ENCODE peak calls at places on chromosomes 5 and 9, in seven cellular contexts. One of them, this sample, is unnamed.

GRCh38 chr5:98424681-98425454 is 348.6 kb upstream of the RGMB start:
- DNase-seq in neural progenitor cell: no peak
- DNase-seq in HFFc6: peak; percentile 12
- DNase-seq in endothelial cell: no peak
- DNase-seq in left ventricle myocardium inferior: no peak
- DNase-seq in lower lobe of right lung: no peak
- DNase-seq in CD4-positive, alpha-beta T cell: no peak
- DNase-seq in this sample: no peak

GRCh38 chr9:127122176-127123151 is at the start of gene ANGPTL2:
- DNase-seq in neural progenitor cell: peak; percentile 97
- DNase-seq in HFFc6: peak; percentile 80
- DNase-seq in endothelial cell: peak; percentile 59
- DNase-seq in left ventricle myocardium inferior: peak; percentile 92
- DNase-seq in lower lobe of right lung: peak; percentile 80
- DNase-seq in CD4-positive, alpha-beta T cell: no peak
- DNase-seq in this sample: peak; percentile 73

GRCh38 chr9:128431207-128431606 is 10.6 kb downstream of the CERCAM start:
- DNase-seq in neural progenitor cell: no peak
- DNase-seq in HFFc6: no peak
- DNase-seq in endothelial cell: no peak
- DNase-seq in left ventricle myocardium inferior: no peak
- DNase-seq in lower lobe of right lung: no peak
- DNase-seq in CD4-positive, alpha-beta T cell: no peak
- DNase-seq in this sample: no peak

GRCh38 chr5:175436403-175436802 is 7.6 kb downstream of the DRD1 start:
- DNase-seq in neural progenitor cell: no peak
- DNase-seq in HFFc6: no peak
- DNase-seq in endothelial cell: no peak
- DNase-seq in left ventricle myocardium inferior: no peak
- DNase-seq in lower lobe of right lung: no peak
- DNase-seq in CD4-positive, alpha-beta T cell: no peak
- DNase-seq in this sample: no peak

GRCh38 chr9:21030389-21031035 is 928 bp downstream of the HACD4 start:
- DNase-seq in neural progenitor cell: no peak
- DNase-seq in HFFc6: peak; percentile 78
- DNase-seq in endothelial cell: no peak
- DNase-seq in left ventricle myocardium inferior: no peak
- DNase-seq in lower lobe of right lung: no peak
- DNase-seq in CD4-positive, alpha-beta T cell: no peak
- DNase-seq in this sample: no peak

GRCh38 chr5:40277161-40277906 is 402.4 kb upstream of the PTGER4 start:
- DNase-seq in neural progenitor cell: no peak
- DNase-seq in HFFc6: no peak
- DNase-seq in endothelial cell: no peak
- DNase-seq in left ventricle myocardium inferior: no peak
- DNase-seq in lower lobe of right lung: no peak
- DNase-seq in CD4-positive, alpha-beta T cell: no peak
- DNase-seq in this sample: no peak

GRCh38 chr5:177131711-177132503 is 1.7 kb upstream of the NSD1 start:
- DNase-seq in neural progenitor cell: peak; percentile 35
- DNase-seq in HFFc6: no peak
- DNase-seq in endothelial cell: peak; percentile 24
- DNase-seq in left ventricle myocardium inferior: peak; percentile 26
- DNase-seq in lower lobe of right lung: peak; percentile 48
- DNase-seq in CD4-positive, alpha-beta T cell: no peak
- DNase-seq in this sample: no peak

GRCh38 chr9:80615964-80616363 is 1044.2 kb downstream of the TLE4 start:
- DNase-seq in neural progenitor cell: no peak
- DNase-seq in HFFc6: no peak
- DNase-seq in endothelial cell: no peak
- DNase-seq in left ventricle myocardium inferior: no peak
- DNase-seq in lower lobe of right lung: no peak
- DNase-seq in CD4-positive, alpha-beta T cell: no peak
- DNase-seq in this sample: no peak

GRCh38 chr5:117143381-117143780 is 568.8 kb upstream of the SEMA6A start:
- DNase-seq in neural progenitor cell: no peak
- DNase-seq in HFFc6: no peak
- DNase-seq in endothelial cell: no peak
- DNase-seq in left ventricle myocardium inferior: no peak
- DNase-seq in lower lobe of right lung: no peak
- DNase-seq in CD4-positive, alpha-beta T cell: no peak
- DNase-seq in this sample: no peak

GRCh38 chr5:144166696-144167095 is 3.8 kb downstream of the YIPF5 start:
- DNase-seq in neural progenitor cell: no peak
- DNase-seq in HFFc6: no peak
- DNase-seq in endothelial cell: no peak
- DNase-seq in left ventricle myocardium inferior: no peak
- DNase-seq in lower lobe of right lung: no peak
- DNase-seq in CD4-positive, alpha-beta T cell: no peak
- DNase-seq in this sample: no peak

GRCh38 chr9:107733530-107733907 is 243.9 kb upstream of the KLF4 start:
- DNase-seq in neural progenitor cell: no peak
- DNase-seq in HFFc6: no peak
- DNase-seq in endothelial cell: no peak
- DNase-seq in left ventricle myocardium inferior: peak; percentile 61
- DNase-seq in lower lobe of right lung: no peak
- DNase-seq in CD4-positive, alpha-beta T cell: no peak
- DNase-seq in this sample: no peak

GRCh38 chr5:103476776-103477175 is 85.8 kb downstream of the NUDT12 start:
- DNase-seq in neural progenitor cell: peak; percentile 19
- DNase-seq in HFFc6: no peak
- DNase-seq in endothelial cell: no peak
- DNase-seq in left ventricle myocardium inferior: no peak
- DNase-seq in lower lobe of right lung: no peak
- DNase-seq in CD4-positive, alpha-beta T cell: no peak
- DNase-seq in this sample: no peak

GRCh38 chr5:145587308-145588071 is 247.7 kb downstream of the PRELID2 start:
- DNase-seq in neural progenitor cell: no peak
- DNase-seq in HFFc6: peak; percentile 92
- DNase-seq in endothelial cell: no peak
- DNase-seq in left ventricle myocardium inferior: no peak
- DNase-seq in lower lobe of right lung: no peak
- DNase-seq in CD4-positive, alpha-beta T cell: no peak
- DNase-seq in this sample: no peak

DNA sequence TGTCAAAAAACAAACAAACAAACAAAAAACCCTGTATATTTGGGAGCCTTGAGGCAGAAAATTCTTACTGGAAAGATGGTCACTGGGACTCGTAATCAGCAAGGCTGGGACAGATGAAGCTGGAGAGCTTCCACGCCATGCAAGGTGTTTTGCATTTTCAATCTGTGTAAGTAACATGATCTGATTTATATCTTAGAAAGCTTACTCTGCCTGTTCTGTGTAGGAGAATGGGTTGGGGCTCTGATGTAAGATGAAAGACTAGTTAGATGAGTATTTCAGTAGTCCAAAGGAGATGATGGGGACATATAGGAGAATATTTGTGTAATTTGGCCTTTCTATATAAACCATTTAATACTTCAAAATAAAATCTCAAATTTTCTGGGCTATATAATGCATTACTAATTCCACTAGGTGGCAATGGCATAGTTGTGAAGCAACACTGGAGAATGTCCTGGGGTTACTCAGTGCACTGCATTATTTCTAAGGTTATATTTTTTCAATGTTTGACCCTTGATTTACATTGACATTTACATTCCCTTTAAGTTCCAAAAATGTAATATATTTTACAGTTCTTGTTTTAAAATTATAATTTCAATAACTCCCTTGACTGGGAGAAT is 21.9 kb upstream of the FSD1L start:
- DNase-seq in neural progenitor cell: no peak
- DNase-seq in HFFc6: peak; percentile 38
- DNase-seq in endothelial cell: no peak
- DNase-seq in left ventricle myocardium inferior: no peak
- DNase-seq in lower lobe of right lung: no peak
- DNase-seq in CD4-positive, alpha-beta T cell: no peak
- DNase-seq in this sample: no peak
- TF ChIP-seq CTCF in neural progenitor cell: peak; percentile 45
- TF ChIP-seq CTCF in HFFc6: peak; percentile 82
- TF ChIP-seq CTCF in endothelial cell: peak; percentile 51
- TF ChIP-seq CTCF in left ventricle myocardium inferior: peak; percentile 64
- TF ChIP-seq CTCF in lower lobe of right lung: peak; percentile 38
- TF ChIP-seq CTCF in CD4-positive, alpha-beta T cell: peak; percentile 36
- TF ChIP-seq CTCF in this sample: no peak

DNA sequence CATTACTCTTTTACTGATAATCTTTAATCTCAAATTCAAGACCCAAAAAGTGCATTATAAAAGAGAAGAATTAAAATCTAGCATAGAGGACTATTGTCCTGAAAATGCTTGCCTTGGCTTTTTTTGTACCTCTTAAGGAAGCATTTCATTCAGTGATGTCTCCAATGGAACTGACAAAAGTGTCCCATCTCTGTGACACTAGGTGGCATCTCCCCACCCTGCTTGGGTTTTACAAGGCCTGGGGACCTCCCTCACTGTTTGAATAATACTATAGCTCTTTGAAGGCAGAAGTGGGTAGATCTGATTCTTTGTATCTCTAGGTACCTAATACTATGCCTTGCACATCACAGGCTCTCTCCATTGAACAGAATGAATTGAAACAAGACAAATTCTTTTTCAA is 180.6 kb downstream of the EPB41L4A start:
- DNase-seq in neural progenitor cell: peak; percentile 10
- DNase-seq in HFFc6: no peak
- DNase-seq in endothelial cell: no peak
- DNase-seq in left ventricle myocardium inferior: no peak
- DNase-seq in lower lobe of right lung: no peak
- DNase-seq in CD4-positive, alpha-beta T cell: no peak
- DNase-seq in this sample: no peak
- TF ChIP-seq CTCF in neural progenitor cell: peak; percentile 12
- TF ChIP-seq CTCF in HFFc6: no peak
- TF ChIP-seq CTCF in endothelial cell: no peak
- TF ChIP-seq CTCF in left ventricle myocardium inferior: peak; percentile 36
- TF ChIP-seq CTCF in lower lobe of right lung: no peak
- TF ChIP-seq CTCF in CD4-positive, alpha-beta T cell: no peak
- TF ChIP-seq CTCF in this sample: no peak

GRCh38 chr9:13485068-13485596 is 205.6 kb upstream of the MPDZ start:
- DNase-seq in neural progenitor cell: no peak
- DNase-seq in HFFc6: no peak
- DNase-seq in endothelial cell: no peak
- DNase-seq in left ventricle myocardium inferior: peak; percentile 55
- DNase-seq in lower lobe of right lung: no peak
- DNase-seq in CD4-positive, alpha-beta T cell: no peak
- DNase-seq in this sample: peak; percentile 76
- TF ChIP-seq CTCF in neural progenitor cell: no peak
- TF ChIP-seq CTCF in HFFc6: no peak
- TF ChIP-seq CTCF in endothelial cell: no peak
- TF ChIP-seq CTCF in left ventricle myocardium inferior: peak; percentile 44
- TF ChIP-seq CTCF in lower lobe of right lung: no peak
- TF ChIP-seq CTCF in CD4-positive, alpha-beta T cell: no peak
- TF ChIP-seq CTCF in this sample: peak; percentile 43

DNA sequence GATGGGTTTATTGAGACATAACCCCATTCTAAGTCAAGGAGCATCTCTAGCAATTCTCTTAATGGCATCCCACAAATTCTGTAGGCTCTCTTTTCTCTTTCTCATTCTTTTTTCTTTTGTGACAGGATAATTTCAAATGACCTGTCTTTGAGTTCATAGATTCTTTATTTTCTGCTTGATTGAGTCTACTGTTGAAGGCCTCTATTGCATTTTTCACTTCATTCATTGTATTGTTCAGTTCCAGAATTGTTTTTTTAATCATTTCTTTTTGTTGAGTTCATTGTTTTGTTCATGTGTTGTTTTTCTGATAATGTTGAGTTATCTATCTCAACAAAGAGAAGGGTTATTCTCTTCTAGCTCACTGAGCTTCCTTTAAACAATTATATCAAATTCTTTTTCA is 144.7 kb upstream of the IL12B start:
- DNase-seq in neural progenitor cell: no peak
- DNase-seq in HFFc6: no peak
- DNase-seq in endothelial cell: no peak
- DNase-seq in left ventricle myocardium inferior: no peak
- DNase-seq in lower lobe of right lung: no peak
- DNase-seq in CD4-positive, alpha-beta T cell: no peak
- DNase-seq in this sample: no peak
- TF ChIP-seq CTCF in neural progenitor cell: no peak
- TF ChIP-seq CTCF in HFFc6: no peak
- TF ChIP-seq CTCF in endothelial cell: no peak
- TF ChIP-seq CTCF in left ventricle myocardium inferior: no peak
- TF ChIP-seq CTCF in lower lobe of right lung: no peak
- TF ChIP-seq CTCF in CD4-positive, alpha-beta T cell: no peak
- TF ChIP-seq CTCF in this sample: no peak

GRCh38 chr9:95341262-95342011 is 23.9 kb upstream of the FANCC start:
- DNase-seq in neural progenitor cell: peak; percentile 27
- DNase-seq in HFFc6: no peak
- DNase-seq in endothelial cell: no peak
- DNase-seq in left ventricle myocardium inferior: no peak
- DNase-seq in lower lobe of right lung: no peak
- DNase-seq in CD4-positive, alpha-beta T cell: no peak
- DNase-seq in this sample: no peak
- TF ChIP-seq CTCF in neural progenitor cell: peak; percentile 31
- TF ChIP-seq CTCF in HFFc6: peak; percentile 48
- TF ChIP-seq CTCF in endothelial cell: no peak
- TF ChIP-seq CTCF in left ventricle myocardium inferior: peak; percentile 50
- TF ChIP-seq CTCF in lower lobe of right lung: no peak
- TF ChIP-seq CTCF in CD4-positive, alpha-beta T cell: no peak
- TF ChIP-seq CTCF in this sample: no peak

GRCh38 chr9:129962889-129963703 is 79.9 kb downstream of the FNBP1 start:
- DNase-seq in neural progenitor cell: peak; percentile 21
- DNase-seq in HFFc6: peak; percentile 37
- DNase-seq in endothelial cell: peak; percentile 17
- DNase-seq in left ventricle myocardium inferior: peak; percentile 31
- DNase-seq in lower lobe of right lung: peak; percentile 51
- DNase-seq in CD4-positive, alpha-beta T cell: peak; percentile 62
- DNase-seq in this sample: no peak

GRCh38 chr9:129972816-129973215 is 70.2 kb downstream of the FNBP1 start:
- DNase-seq in neural progenitor cell: no peak
- DNase-seq in HFFc6: no peak
- DNase-seq in endothelial cell: no peak
- DNase-seq in left ventricle myocardium inferior: no peak
- DNase-seq in lower lobe of right lung: no peak
- DNase-seq in CD4-positive, alpha-beta T cell: no peak
- DNase-seq in this sample: no peak

GRCh38 chr9:129964901-129965734 is 77.9 kb downstream of the FNBP1 start:
- DNase-seq in neural progenitor cell: peak; percentile 40
- DNase-seq in HFFc6: peak; percentile 83
- DNase-seq in endothelial cell: no peak
- DNase-seq in left ventricle myocardium inferior: no peak
- DNase-seq in lower lobe of right lung: no peak
- DNase-seq in CD4-positive, alpha-beta T cell: no peak
- DNase-seq in this sample: no peak

GRCh38 chr9:129968690-129969485 is 74.1 kb downstream of the FNBP1 start:
- DNase-seq in neural progenitor cell: no peak
- DNase-seq in HFFc6: peak; percentile 91
- DNase-seq in endothelial cell: no peak
- DNase-seq in left ventricle myocardium inferior: no peak
- DNase-seq in lower lobe of right lung: no peak
- DNase-seq in CD4-positive, alpha-beta T cell: no peak
- DNase-seq in this sample: no peak
- TF ChIP-seq CTCF in neural progenitor cell: no peak
- TF ChIP-seq CTCF in HFFc6: no peak
- TF ChIP-seq CTCF in endothelial cell: no peak
- TF ChIP-seq CTCF in left ventricle myocardium inferior: no peak
- TF ChIP-seq CTCF in lower lobe of right lung: no peak
- TF ChIP-seq CTCF in CD4-positive, alpha-beta T cell: no peak
- TF ChIP-seq CTCF in this sample: no peak

GRCh38 chr9:71355884-71356283 is 234.5 kb upstream of the TRPM3 start:
- DNase-seq in neural progenitor cell: peak; percentile 46
- DNase-seq in HFFc6: no peak
- DNase-seq in endothelial cell: peak; percentile 6
- DNase-seq in left ventricle myocardium inferior: no peak
- DNase-seq in lower lobe of right lung: no peak
- DNase-seq in CD4-positive, alpha-beta T cell: no peak
- DNase-seq in this sample: no peak
- TF ChIP-seq CTCF in neural progenitor cell: peak; percentile 52
- TF ChIP-seq CTCF in HFFc6: no peak
- TF ChIP-seq CTCF in endothelial cell: peak; percentile 33
- TF ChIP-seq CTCF in left ventricle myocardium inferior: no peak
- TF ChIP-seq CTCF in lower lobe of right lung: no peak
- TF ChIP-seq CTCF in CD4-positive, alpha-beta T cell: no peak
- TF ChIP-seq CTCF in this sample: no peak

GRCh38 chr5:74673011-74673790 is 11.8 kb upstream of the HEXB start:
- DNase-seq in neural progenitor cell: peak; percentile 45
- DNase-seq in HFFc6: peak; percentile 57
- DNase-seq in endothelial cell: no peak
- DNase-seq in left ventricle myocardium inferior: no peak
- DNase-seq in lower lobe of right lung: no peak
- DNase-seq in CD4-positive, alpha-beta T cell: no peak
- DNase-seq in this sample: no peak
- TF ChIP-seq CTCF in neural progenitor cell: peak; percentile 55
- TF ChIP-seq CTCF in HFFc6: peak; percentile 83
- TF ChIP-seq CTCF in endothelial cell: no peak
- TF ChIP-seq CTCF in left ventricle myocardium inferior: peak; percentile 50
- TF ChIP-seq CTCF in lower lobe of right lung: peak; percentile 44
- TF ChIP-seq CTCF in CD4-positive, alpha-beta T cell: peak; percentile 35
- TF ChIP-seq CTCF in this sample: peak; percentile 10

This sample was measured in breast epithelium.